ENCODE peak calls at places on chromosomes 1 and 21, in nine cellular contexts. One of them, this sample, is unnamed.

GRCh38 chr1:151978910-151979309 is 14.7 kb downstream of the S100A10 start:
- DNase-seq in brain microvascular endothelial cell: no peak
- DNase-seq in ascending aorta: no peak
- DNase-seq in stomach: no peak
- DNase-seq in upper lobe of left lung: no peak
- DNase-seq in A549: no peak
- DNase-seq in Peyer's patch: no peak
- DNase-seq in CD8-positive, alpha-beta T cell: no peak
- DNase-seq in adrenal gland: no peak
- DNase-seq in this sample: no peak

GRCh38 chr1:19921310-19921709 is 2.1 kb downstream of the PLA2G2E start:
- DNase-seq in brain microvascular endothelial cell: no peak
- DNase-seq in ascending aorta: no peak
- DNase-seq in stomach: no peak
- DNase-seq in upper lobe of left lung: no peak
- DNase-seq in A549: no peak
- DNase-seq in Peyer's patch: no peak
- DNase-seq in CD8-positive, alpha-beta T cell: no peak
- DNase-seq in adrenal gland: no peak
- DNase-seq in this sample: no peak

GRCh38 chr1:159953866-159954515 is at the start of gene SLAMF9:
- DNase-seq in brain microvascular endothelial cell: peak
- DNase-seq in ascending aorta: no peak
- DNase-seq in stomach: no peak
- DNase-seq in upper lobe of left lung: peak
- DNase-seq in A549: no peak
- DNase-seq in Peyer's patch: no peak
- DNase-seq in CD8-positive, alpha-beta T cell: no peak
- DNase-seq in adrenal gland: no peak
- DNase-seq in this sample: no peak

GRCh38 chr1:216453777-216454176 is 30.5 kb upstream of the USH2A start:
- DNase-seq in brain microvascular endothelial cell: no peak
- DNase-seq in ascending aorta: no peak
- DNase-seq in stomach: no peak
- DNase-seq in upper lobe of left lung: no peak
- DNase-seq in A549: no peak
- DNase-seq in Peyer's patch: no peak
- DNase-seq in CD8-positive, alpha-beta T cell: no peak
- DNase-seq in adrenal gland: no peak
- DNase-seq in this sample: no peak

GRCh38 chr1:36088577-36089392 is at the start of gene ADPRS:
- DNase-seq in brain microvascular endothelial cell: peak
- DNase-seq in ascending aorta: no peak
- DNase-seq in stomach: peak
- DNase-seq in upper lobe of left lung: peak
- DNase-seq in A549: peak
- DNase-seq in Peyer's patch: peak
- DNase-seq in CD8-positive, alpha-beta T cell: peak
- DNase-seq in adrenal gland: peak
- DNase-seq in this sample: peak

GRCh38 chr1:209590405-209590804 is 6.9 kb downstream of the CAMK1G start:
- DNase-seq in brain microvascular endothelial cell: peak
- DNase-seq in ascending aorta: no peak
- DNase-seq in stomach: no peak
- DNase-seq in upper lobe of left lung: no peak
- DNase-seq in A549: no peak
- DNase-seq in Peyer's patch: no peak
- DNase-seq in CD8-positive, alpha-beta T cell: no peak
- DNase-seq in adrenal gland: no peak
- DNase-seq in this sample: no peak

GRCh38 chr1:231925864-231926263 is 299.3 kb downstream of the DISC1 start:
- DNase-seq in brain microvascular endothelial cell: no peak
- DNase-seq in ascending aorta: no peak
- DNase-seq in stomach: no peak
- DNase-seq in upper lobe of left lung: no peak
- DNase-seq in A549: no peak
- DNase-seq in Peyer's patch: no peak
- DNase-seq in CD8-positive, alpha-beta T cell: no peak
- DNase-seq in adrenal gland: no peak
- DNase-seq in this sample: no peak

GRCh38 chr1:214581785-214582184 is 21.2 kb upstream of the CENPF start:
- DNase-seq in brain microvascular endothelial cell: peak
- DNase-seq in ascending aorta: no peak
- DNase-seq in stomach: no peak
- DNase-seq in upper lobe of left lung: no peak
- DNase-seq in A549: peak
- DNase-seq in Peyer's patch: no peak
- DNase-seq in CD8-positive, alpha-beta T cell: no peak
- DNase-seq in adrenal gland: peak
- DNase-seq in this sample: no peak

GRCh38 chr1:176206006-176206960 is 803 bp downstream of the COP1 start:
- DNase-seq in brain microvascular endothelial cell: peak
- DNase-seq in ascending aorta: no peak
- DNase-seq in stomach: peak
- DNase-seq in upper lobe of left lung: peak
- DNase-seq in A549: peak
- DNase-seq in Peyer's patch: no peak
- DNase-seq in CD8-positive, alpha-beta T cell: peak
- DNase-seq in adrenal gland: peak
- DNase-seq in this sample: no peak

GRCh38 chr1:9605946-9606455 is 17.3 kb downstream of the TMEM201 start:
- DNase-seq in brain microvascular endothelial cell: no peak
- DNase-seq in ascending aorta: no peak
- DNase-seq in stomach: no peak
- DNase-seq in upper lobe of left lung: no peak
- DNase-seq in A549: no peak
- DNase-seq in Peyer's patch: no peak
- DNase-seq in CD8-positive, alpha-beta T cell: no peak
- DNase-seq in adrenal gland: no peak
- DNase-seq in this sample: no peak

GRCh38 chr1:204232530-204232929 is 18.7 kb upstream of the GOLT1A start:
- DNase-seq in brain microvascular endothelial cell: no peak
- DNase-seq in ascending aorta: no peak
- DNase-seq in stomach: no peak
- DNase-seq in upper lobe of left lung: no peak
- DNase-seq in A549: no peak
- DNase-seq in Peyer's patch: no peak
- DNase-seq in CD8-positive, alpha-beta T cell: no peak
- DNase-seq in adrenal gland: no peak
- DNase-seq in this sample: no peak

GRCh38 chr1:30232288-30232899 is 491.0 kb downstream of the MATN1 start:
- DNase-seq in brain microvascular endothelial cell: no peak
- DNase-seq in ascending aorta: no peak
- DNase-seq in stomach: no peak
- DNase-seq in upper lobe of left lung: no peak
- DNase-seq in A549: peak
- DNase-seq in Peyer's patch: no peak
- DNase-seq in CD8-positive, alpha-beta T cell: no peak
- DNase-seq in adrenal gland: no peak
- DNase-seq in this sample: no peak

GRCh38 chr1:113007706-113008364 is 51.8 kb upstream of the SLC16A1 start:
- DNase-seq in brain microvascular endothelial cell: no peak
- DNase-seq in ascending aorta: no peak
- DNase-seq in stomach: no peak
- DNase-seq in upper lobe of left lung: no peak
- DNase-seq in A549: no peak
- DNase-seq in Peyer's patch: no peak
- DNase-seq in CD8-positive, alpha-beta T cell: no peak
- DNase-seq in adrenal gland: no peak
- DNase-seq in this sample: no peak

GRCh38 chr1:69510026-69510425 is 57.7 kb upstream of the LRRC7 start:
- DNase-seq in brain microvascular endothelial cell: no peak
- DNase-seq in ascending aorta: no peak
- DNase-seq in stomach: no peak
- DNase-seq in upper lobe of left lung: no peak
- DNase-seq in A549: no peak
- DNase-seq in Peyer's patch: no peak
- DNase-seq in CD8-positive, alpha-beta T cell: no peak
- DNase-seq in adrenal gland: no peak
- DNase-seq in this sample: no peak

GRCh38 chr21:40049959-40050290 is 182.7 kb downstream of the PCP4 start:
- DNase-seq in brain microvascular endothelial cell: no peak
- DNase-seq in ascending aorta: no peak
- DNase-seq in stomach: no peak
- DNase-seq in upper lobe of left lung: no peak
- DNase-seq in A549: no peak
- DNase-seq in Peyer's patch: no peak
- DNase-seq in CD8-positive, alpha-beta T cell: no peak
- DNase-seq in adrenal gland: no peak
- DNase-seq in this sample: no peak

GRCh38 chr1:240869071-240869470 is 257.1 kb upstream of the GREM2 start:
- DNase-seq in brain microvascular endothelial cell: no peak
- DNase-seq in ascending aorta: no peak
- DNase-seq in stomach: no peak
- DNase-seq in upper lobe of left lung: no peak
- DNase-seq in A549: no peak
- DNase-seq in Peyer's patch: no peak
- DNase-seq in CD8-positive, alpha-beta T cell: no peak
- DNase-seq in adrenal gland: no peak
- DNase-seq in this sample: no peak

GRCh38 chr1:176499671-176500070 is 36.7 kb downstream of the PAPPA2 start:
- DNase-seq in brain microvascular endothelial cell: no peak
- DNase-seq in ascending aorta: no peak
- DNase-seq in stomach: no peak
- DNase-seq in upper lobe of left lung: no peak
- DNase-seq in A549: no peak
- DNase-seq in Peyer's patch: no peak
- DNase-seq in CD8-positive, alpha-beta T cell: no peak
- DNase-seq in adrenal gland: no peak
- DNase-seq in this sample: no peak

GRCh38 chr1:192104852-192105251 is 53.4 kb upstream of the RGS18 start:
- DNase-seq in brain microvascular endothelial cell: peak
- DNase-seq in ascending aorta: no peak
- DNase-seq in stomach: no peak
- DNase-seq in upper lobe of left lung: no peak
- DNase-seq in A549: no peak
- DNase-seq in Peyer's patch: no peak
- DNase-seq in CD8-positive, alpha-beta T cell: no peak
- DNase-seq in adrenal gland: no peak
- DNase-seq in this sample: no peak

GRCh38 chr1:156160000-156160743 is 6.8 kb downstream of the SEMA4A start:
- DNase-seq in brain microvascular endothelial cell: no peak
- DNase-seq in ascending aorta: no peak
- DNase-seq in stomach: no peak
- DNase-seq in upper lobe of left lung: no peak
- DNase-seq in A549: no peak
- DNase-seq in Peyer's patch: no peak
- DNase-seq in CD8-positive, alpha-beta T cell: no peak
- DNase-seq in adrenal gland: no peak
- DNase-seq in this sample: no peak

DNA sequence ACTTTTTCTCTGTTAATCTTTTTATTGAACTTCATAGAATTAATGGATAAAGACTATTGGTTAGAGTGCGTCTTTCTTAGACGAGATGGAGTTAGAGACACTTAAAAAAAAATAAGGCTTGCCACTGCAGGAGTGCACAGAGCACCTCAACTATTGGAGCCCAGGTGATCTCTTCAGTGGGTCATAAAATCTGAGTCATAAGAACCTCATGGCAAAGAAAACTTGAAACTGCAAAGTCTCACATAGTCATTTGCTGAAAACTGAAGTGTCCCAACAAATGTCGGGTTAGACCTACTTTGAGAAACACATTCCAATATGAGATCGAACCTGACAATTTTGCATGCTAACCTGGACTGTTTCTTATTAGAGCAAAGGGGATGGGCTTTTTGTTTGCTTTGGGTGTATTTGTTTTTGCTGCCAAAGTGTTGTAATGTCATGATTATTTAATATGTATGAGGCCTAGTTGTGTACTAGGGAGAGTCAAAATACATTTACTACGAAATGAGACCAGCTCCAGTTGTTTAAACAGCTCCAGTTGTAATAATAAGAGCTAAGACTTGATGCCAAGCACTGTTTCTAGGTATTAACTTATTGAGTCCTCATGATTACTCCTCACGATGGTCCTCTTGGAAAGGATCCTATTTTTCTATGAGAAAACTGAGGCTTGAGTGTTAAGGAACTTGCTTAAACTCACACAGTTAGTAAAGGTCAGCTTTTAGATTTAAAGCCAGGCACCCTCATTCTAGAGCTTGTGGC is 65.1 kb downstream of the DDR2 start:
- DNase-seq in brain microvascular endothelial cell: no peak
- DNase-seq in ascending aorta: no peak
- DNase-seq in stomach: no peak
- DNase-seq in upper lobe of left lung: no peak
- DNase-seq in A549: no peak
- DNase-seq in Peyer's patch: no peak
- DNase-seq in CD8-positive, alpha-beta T cell: no peak
- DNase-seq in adrenal gland: no peak
- DNase-seq in this sample: no peak
- H3K27ac ChIP-seq in brain microvascular endothelial cell: no peak
- H3K27ac ChIP-seq in ascending aorta: no peak
- H3K27ac ChIP-seq in stomach: peak
- H3K27ac ChIP-seq in upper lobe of left lung: peak
- H3K27ac ChIP-seq in A549: no peak
- H3K27ac ChIP-seq in Peyer's patch: no peak
- H3K27ac ChIP-seq in CD8-positive, alpha-beta T cell: no peak
- H3K27ac ChIP-seq in adrenal gland: peak
- H3K27ac ChIP-seq in this sample: no peak

DNA sequence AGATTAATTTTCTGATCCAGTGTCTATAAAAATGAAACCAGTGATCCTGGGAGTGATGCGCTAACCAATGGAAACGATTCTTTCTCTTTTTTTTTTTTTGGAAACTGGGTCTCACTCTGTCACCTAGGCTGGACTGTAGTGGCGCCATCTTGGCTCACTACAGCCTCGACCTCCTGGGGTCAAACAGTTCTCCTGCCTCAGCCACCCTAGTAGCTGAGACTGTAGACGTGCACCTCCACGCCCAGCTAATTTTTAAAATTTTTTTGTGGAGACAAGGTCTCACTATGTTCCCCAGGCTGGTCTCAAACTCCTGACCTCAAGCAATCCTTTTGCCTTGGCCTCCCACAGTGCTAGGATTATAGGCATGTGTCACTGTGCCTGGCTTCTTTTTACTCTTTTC is 3.4 kb upstream of the RCC2 start:
- DNase-seq in brain microvascular endothelial cell: no peak
- DNase-seq in ascending aorta: no peak
- DNase-seq in stomach: no peak
- DNase-seq in upper lobe of left lung: no peak
- DNase-seq in A549: no peak
- DNase-seq in Peyer's patch: no peak
- DNase-seq in CD8-positive, alpha-beta T cell: no peak
- DNase-seq in adrenal gland: no peak
- DNase-seq in this sample: no peak
- H3K27ac ChIP-seq in brain microvascular endothelial cell: peak
- H3K27ac ChIP-seq in ascending aorta: no peak
- H3K27ac ChIP-seq in stomach: no peak
- H3K27ac ChIP-seq in upper lobe of left lung: no peak
- H3K27ac ChIP-seq in A549: peak
- H3K27ac ChIP-seq in Peyer's patch: no peak
- H3K27ac ChIP-seq in CD8-positive, alpha-beta T cell: no peak
- H3K27ac ChIP-seq in adrenal gland: no peak
- H3K27ac ChIP-seq in this sample: no peak

GRCh38 chr21:38820471-38821239 is 14.9 kb downstream of the ETS2 start:
- DNase-seq in brain microvascular endothelial cell: no peak
- DNase-seq in ascending aorta: no peak
- DNase-seq in stomach: no peak
- DNase-seq in upper lobe of left lung: peak
- DNase-seq in A549: no peak
- DNase-seq in Peyer's patch: no peak
- DNase-seq in CD8-positive, alpha-beta T cell: no peak
- DNase-seq in adrenal gland: no peak
- DNase-seq in this sample: no peak
- H3K27ac ChIP-seq in brain microvascular endothelial cell: peak
- H3K27ac ChIP-seq in ascending aorta: peak
- H3K27ac ChIP-seq in stomach: peak
- H3K27ac ChIP-seq in upper lobe of left lung: peak
- H3K27ac ChIP-seq in A549: no peak
- H3K27ac ChIP-seq in Peyer's patch: peak
- H3K27ac ChIP-seq in CD8-positive, alpha-beta T cell: no peak
- H3K27ac ChIP-seq in adrenal gland: no peak
- H3K27ac ChIP-seq in this sample: no peak

GRCh38 chr1:5862051-5862825 is 130.0 kb downstream of the NPHP4 start:
- DNase-seq in brain microvascular endothelial cell: no peak
- DNase-seq in ascending aorta: no peak
- DNase-seq in stomach: no peak
- DNase-seq in upper lobe of left lung: no peak
- DNase-seq in A549: no peak
- DNase-seq in Peyer's patch: no peak
- DNase-seq in CD8-positive, alpha-beta T cell: no peak
- DNase-seq in adrenal gland: no peak
- DNase-seq in this sample: no peak
- H3K27ac ChIP-seq in brain microvascular endothelial cell: no peak
- H3K27ac ChIP-seq in ascending aorta: no peak
- H3K27ac ChIP-seq in stomach: no peak
- H3K27ac ChIP-seq in upper lobe of left lung: no peak
- H3K27ac ChIP-seq in A549: no peak
- H3K27ac ChIP-seq in Peyer's patch: no peak
- H3K27ac ChIP-seq in CD8-positive, alpha-beta T cell: no peak
- H3K27ac ChIP-seq in adrenal gland: no peak
- H3K27ac ChIP-seq in this sample: no peak